ENCODE peak calls at places on chromosome 22, in eight cellular contexts. Q is BJ, U is sigmoid colon, I is cardiac muscle cell, R is fibroblast of pulmonary artery, T is IMR-90, S is PC-9, Y is Caco-2. M is an unnamed sample.

GRCh38 chr22:20517422-20517821 is 10.0 kb downstream of the MED15 start:
- DNase-seq in I (no peak), Y (no peak), T (no peak), S (no peak), Q (no peak), R (no peak), U (no peak), M (no peak)

GRCh38 chr22:49587421-49587820 is 240.3 kb downstream of the BRD1 start:
- DNase-seq in Y (no peak), U (peak), T (no peak), Q (no peak), S (no peak), I (no peak), R (no peak), M (no peak)

GRCh38 chr22:30309981-30310672 is 16.6 kb downstream of the TBC1D10A start:
- DNase-seq in S (no peak), U (peak), Y (no peak), T (peak), R (no peak), Q (no peak), I (peak), M (no peak)

GRCh38 chr22:30252411-30253204 is 6.0 kb upstream of the LIF start:
- DNase-seq in T (no peak), S (peak), Y (no peak), U (no peak), I (no peak), R (no peak), Q (no peak), M (no peak)

GRCh38 chr22:20787223-20787622 is 13.3 kb downstream of the SERPIND1 start:
- DNase-seq in Q (no peak), Y (no peak), I (no peak), R (no peak), T (no peak), S (no peak), U (no peak), M (no peak)

GRCh38 chr22:21449531-21450319 is 17.5 kb upstream of the TMEM191C start:
- DNase-seq in S (no peak), I (no peak), Q (no peak), U (peak), T (peak), R (no peak), Y (peak), M (no peak)

GRCh38 chr22:24102366-24103200 is 78.7 kb upstream of the SUSD2 start:
- DNase-seq in Y (no peak), R (no peak), S (no peak), Q (no peak), U (peak), I (no peak), T (no peak), M (no peak)

GRCh38 chr22:35587447-35587870 is 29.7 kb downstream of the MB start:
- DNase-seq in I (no peak), U (peak), Y (no peak), R (no peak), T (no peak), S (peak), Q (no peak), M (no peak)

GRCh38 chr22:19446603-19447387 is 716 bp downstream of the C22orf39 start:
- DNase-seq in Q (no peak), R (peak), S (no peak), U (no peak), Y (no peak), I (no peak), T (no peak), M (no peak)

GRCh38 chr22:47012589-47013365 is 250.3 kb downstream of the TBC1D22A start:
- DNase-seq in T (peak), I (peak), S (no peak), Q (peak), R (no peak), Y (peak), U (peak), M (peak)

GRCh38 chr22:46726066-46726985 is 11.7 kb downstream of the CERK start:
- DNase-seq in Y (no peak), T (no peak), U (no peak), Q (peak), R (no peak), S (no peak), I (no peak), M (no peak)

GRCh38 chr22:23376256-23376655 is 195.9 kb downstream of the BCR start:
- DNase-seq in T (no peak), S (peak), U (no peak), Y (peak), R (peak), I (peak), Q (no peak), M (no peak)

GRCh38 chr22:49950396-49950994 is 10.1 kb upstream of the PIM3 start:
- DNase-seq in Q (no peak), R (no peak), Y (no peak), I (no peak), T (no peak), U (no peak), S (no peak), M (no peak)

GRCh38 chr22:27719033-27719341 is 82.6 kb downstream of the MN1 start:
- DNase-seq in S (no peak), U (no peak), T (no peak), Q (no peak), Y (no peak), I (no peak), R (no peak), M (no peak)

GRCh38 chr22:39174498-39175120 is 22.1 kb upstream of the CBX7 start:
- DNase-seq in S (peak), U (peak), Y (peak), T (peak), Q (peak), I (peak), R (peak), M (peak)

GRCh38 chr22:19942886-19943664 is 1.5 kb upstream of the TXNRD2 start:
- DNase-seq in T (peak), Y (no peak), Q (peak), R (peak), U (peak), S (no peak), I (peak), M (peak)

GRCh38 chr22:39690901-39691620 is 120.5 kb downstream of the CACNA1I start:
- DNase-seq in U (no peak), Q (no peak), Y (no peak), T (no peak), S (no peak), R (peak), I (peak), M (no peak)

GRCh38 chr22:48622891-48623545 is 1204.7 kb downstream of the BRD1 start:
- DNase-seq in Q (no peak), T (no peak), I (no peak), U (no peak), S (no peak), Y (no peak), R (no peak), M (no peak)

GRCh38 chr22:47110817-47111443 is 348.5 kb downstream of the TBC1D22A start:
- DNase-seq in T (peak), U (no peak), Y (peak), I (peak), Q (no peak), R (peak), S (no peak), M (no peak)

GRCh38 chr22:49240472-49240871 is 587.2 kb downstream of the BRD1 start:
- DNase-seq in R (no peak), T (no peak), S (no peak), I (no peak), Q (no peak), U (no peak), Y (no peak), M (no peak)

GRCh38 chr22:47587361-47587760 is 824.9 kb downstream of the TBC1D22A start:
- DNase-seq in R (no peak), S (no peak), Y (no peak), U (peak), I (no peak), T (no peak), Q (no peak), M (no peak)

GRCh38 chr22:32994921-32995320 is 63.3 kb downstream of the SYN3 start:
- DNase-seq in I (no peak), Q (no peak), U (no peak), R (no peak), Y (no peak), T (no peak), S (no peak), M (no peak)

GRCh38 chr22:43378011-43378704 is 33.7 kb upstream of the MPPED1 start:
- DNase-seq in Q (no peak), S (no peak), I (peak), U (no peak), R (peak), T (peak), Y (no peak), M (no peak)

GRCh38 chr22:23180301-23180892 is at the start of gene BCR:
- DNase-seq in Y (peak), U (peak), R (peak), T (peak), Q (no peak), I (peak), S (peak), M (peak)

GRCh38 chr22:22989856-22990255 is 80.5 kb upstream of the GNAZ start:
- DNase-seq in Q (no peak), I (no peak), T (no peak), S (no peak), R (no peak), Y (no peak), U (no peak), M (no peak)

GRCh38 chr22:43417555-43417954 is 5.7 kb downstream of the MPPED1 start:
- DNase-seq in Q (no peak), I (no peak), Y (no peak), R (no peak), U (no peak), T (no peak), S (no peak), M (no peak)

GRCh38 chr22:23381661-23382427 is 198.2 kb downstream of the IGLL1 start:
- DNase-seq in T (no peak), Y (no peak), R (no peak), Q (no peak), I (no peak), U (no peak), S (no peak), M (no peak)

GRCh38 chr22:20524004-20524481 is 16.6 kb downstream of the MED15 start:
- DNase-seq in Y (no peak), R (peak), S (no peak), I (no peak), Q (no peak), T (peak), U (no peak), M (no peak)

GRCh38 chr22:24445481-24446290 is 18.3 kb downstream of the ADORA2A start:
- DNase-seq in U (no peak), Y (no peak), T (no peak), Q (no peak), I (no peak), R (no peak), S (no peak), M (no peak)

GRCh38 chr22:19152942-19153883 is 3.1 kb upstream of the GSC2 start:
- DNase-seq in T (no peak), U (no peak), Q (no peak), Y (no peak), R (no peak), I (no peak), S (no peak), M (no peak)

GRCh38 chr22:19641254-19641982 is 72.9 kb upstream of the SEPTIN5 start:
- DNase-seq in T (no peak), Y (peak), R (peak), S (peak), Q (no peak), I (peak), U (no peak), M (no peak)

GRCh38 chr22:39913886-39914285 is 13.0 kb downstream of the GRAP2 start:
- DNase-seq in S (no peak), U (no peak), Y (no peak), Q (no peak), R (no peak), I (no peak), T (no peak), M (no peak)

GRCh38 chr22:20972014-20972797 is 5.2 kb downstream of the AIFM3 start:
- DNase-seq in R (no peak), S (peak), T (no peak), Q (no peak), U (no peak), I (no peak), Y (no peak), M (no peak)

GRCh38 chr22:40249286-40249685 is 71.6 kb downstream of the TNRC6B start:
- DNase-seq in Q (no peak), U (no peak), T (no peak), Y (no peak), R (no peak), I (no peak), S (no peak), M (no peak)

GRCh38 chr22:27331526-27332281 is 469.9 kb downstream of the MN1 start:
- DNase-seq in Y (peak), T (peak), I (peak), U (peak), Q (no peak), S (peak), R (peak), M (peak)

GRCh38 chr22:26050079-26050478 is 119.2 kb upstream of the SEZ6L start:
- DNase-seq in Y (no peak), T (no peak), Q (no peak), I (no peak), U (no peak), R (no peak), S (no peak), M (no peak)
- H3K4me3 ChIP-seq in Y (no peak), T (no peak), Q (no peak), I (no peak), U (no peak), R (no peak), S (no peak), M (no peak)

DNA sequence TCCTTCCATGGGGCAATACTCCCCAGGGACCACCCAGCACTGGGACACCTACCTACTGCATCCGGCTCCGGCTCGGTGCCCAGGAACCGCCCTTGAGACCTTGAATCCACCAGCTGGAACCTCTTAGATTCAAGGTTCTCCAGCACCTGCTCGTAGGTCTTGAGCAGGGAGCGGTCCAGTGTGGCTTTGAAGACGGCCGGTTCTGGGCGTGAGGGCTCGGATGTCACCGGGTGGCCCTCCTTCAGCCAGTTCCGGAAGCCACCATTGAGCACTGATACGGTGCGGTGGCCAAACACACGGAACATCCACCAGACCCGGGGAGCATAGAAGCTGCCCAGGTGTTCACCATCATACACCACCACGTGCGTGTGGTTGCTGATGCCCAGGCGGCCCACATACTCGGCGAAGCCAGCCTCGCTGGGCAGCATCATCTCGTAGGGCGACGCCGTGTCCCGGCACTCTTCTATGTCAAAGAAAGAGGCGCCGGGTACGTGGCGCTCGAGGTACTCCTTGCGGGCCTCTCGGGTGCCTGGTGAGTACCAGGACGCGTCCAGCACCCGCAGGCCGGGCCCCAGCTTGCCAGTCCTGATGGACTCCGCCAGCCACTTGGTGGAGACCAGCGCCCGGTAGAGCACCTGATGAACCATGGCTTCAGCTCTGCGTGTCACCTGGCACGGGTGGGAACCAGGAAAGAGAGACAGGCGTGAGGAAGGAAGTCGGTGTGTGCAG is 997 bp downstream of the TST start:
- DNase-seq in T (no peak), I (no peak), R (no peak), U (no peak), S (no peak), Q (no peak), Y (no peak), M (no peak)
- H3K4me3 ChIP-seq in T (peak), I (peak), R (peak), U (peak), S (peak), Q (peak), Y (peak), M (peak)

GRCh38 chr22:45577746-45578523 is 75.3 kb downstream of the FBLN1 start:
- DNase-seq in U (peak), S (peak), I (peak), Y (peak), T (peak), R (peak), Q (no peak), M (no peak)

GRCh38 chr22:45575173-45575572 is 72.5 kb downstream of the FBLN1 start:
- DNase-seq in Q (no peak), I (no peak), S (no peak), R (no peak), Y (no peak), T (no peak), U (no peak), M (no peak)

GRCh38 chr22:45575607-45576272 is 73.1 kb downstream of the FBLN1 start:
- DNase-seq in I (no peak), R (no peak), T (no peak), Q (no peak), S (no peak), U (no peak), Y (no peak), M (no peak)

GRCh38 chr22:45576730-45577464 is 74.2 kb downstream of the FBLN1 start:
- DNase-seq in I (no peak), S (no peak), Y (no peak), Q (no peak), U (no peak), T (no peak), R (no peak), M (no peak)

GRCh38 chr22:45576273-45576625 is 73.6 kb downstream of the FBLN1 start:
- DNase-seq in Y (no peak), U (no peak), T (no peak), S (no peak), Q (no peak), R (no peak), I (no peak), M (no peak)
- H3K4me3 ChIP-seq in Y (no peak), U (no peak), T (no peak), S (no peak), Q (no peak), R (no peak), I (no peak), M (no peak)

DNA sequence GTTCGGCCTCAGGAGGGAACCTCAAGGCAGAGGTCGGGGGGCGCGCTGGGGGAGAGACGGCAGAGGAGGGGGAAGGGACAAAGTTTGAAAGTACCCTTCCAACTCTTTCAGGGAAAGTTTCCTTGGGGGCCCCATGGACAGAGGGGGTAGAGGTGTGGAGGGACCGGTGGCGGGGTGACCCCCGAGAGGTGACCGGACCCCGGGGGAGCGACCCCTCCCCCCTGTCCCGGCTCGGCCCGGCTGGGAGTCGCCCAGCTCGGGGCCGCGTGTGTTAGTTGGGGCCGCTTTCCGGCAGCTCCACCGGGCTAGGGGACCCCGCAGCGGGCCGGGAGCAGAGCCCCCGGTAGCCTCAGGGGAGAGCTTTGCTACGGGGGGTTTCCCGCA is 3.2 kb upstream of the GCAT start:
- DNase-seq in Q (no peak), I (no peak), U (no peak), T (no peak), R (no peak), S (no peak), Y (no peak), M (no peak)
- H3K4me3 ChIP-seq in Q (peak), I (peak), U (peak), T (peak), R (peak), S (peak), Y (peak), M (peak)

GRCh38 chr22:41526802-41527799 is 17.2 kb downstream of the POLR3H start:
- DNase-seq in I (peak), Y (peak), T (peak), U (peak), S (peak), R (peak), Q (no peak), M (no peak)
- H3K4me3 ChIP-seq in I (no peak), Y (no peak), T (no peak), U (no peak), S (no peak), R (no peak), Q (no peak), M (no peak)

DNA sequence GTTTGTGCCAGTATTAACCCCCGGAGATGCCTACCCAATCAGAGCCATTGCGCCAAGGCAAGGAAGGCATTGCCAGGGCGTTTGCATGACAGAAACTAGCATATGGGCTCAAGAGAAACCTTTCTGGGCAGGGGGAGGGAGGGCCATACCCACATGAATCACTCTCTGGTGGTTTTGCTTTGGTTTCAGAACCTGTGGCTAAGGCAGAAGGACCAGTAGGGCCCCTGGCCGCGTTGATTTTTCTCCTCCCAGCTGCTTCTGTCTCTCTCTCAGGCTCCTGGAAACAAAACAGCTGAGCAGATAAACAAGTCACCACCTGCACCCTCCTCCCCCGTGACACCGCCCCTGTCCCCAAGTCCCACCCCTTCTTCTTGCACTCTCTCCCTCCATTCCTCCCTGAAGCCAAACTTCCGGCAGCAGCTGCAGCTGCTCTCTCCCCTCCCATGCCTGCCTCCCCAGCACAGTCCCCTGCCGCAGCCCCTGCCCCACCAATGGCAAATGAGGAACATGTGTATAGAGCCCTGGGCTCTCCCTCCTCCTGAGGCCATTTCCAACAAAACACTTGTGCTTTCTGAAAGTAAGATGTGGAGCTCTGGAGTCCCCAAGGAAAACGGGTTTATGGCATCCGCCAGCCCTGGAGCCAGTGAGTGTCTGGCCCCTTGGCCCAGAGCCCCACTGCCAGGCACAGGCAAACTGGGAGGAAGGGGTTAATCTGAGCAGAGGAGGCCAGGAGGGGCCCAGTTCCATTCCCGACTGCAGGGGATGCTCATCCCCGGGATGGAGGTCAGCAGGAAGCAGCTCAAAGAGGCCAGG is 39.0 kb upstream of the ADA2 start:
- DNase-seq in U (peak), I (peak), Q (no peak), T (no peak), R (peak), S (peak), Y (peak), M (peak)
- H3K4me3 ChIP-seq in U (peak), I (no peak), Q (no peak), T (no peak), R (no peak), S (no peak), Y (no peak), M (no peak)

DNA sequence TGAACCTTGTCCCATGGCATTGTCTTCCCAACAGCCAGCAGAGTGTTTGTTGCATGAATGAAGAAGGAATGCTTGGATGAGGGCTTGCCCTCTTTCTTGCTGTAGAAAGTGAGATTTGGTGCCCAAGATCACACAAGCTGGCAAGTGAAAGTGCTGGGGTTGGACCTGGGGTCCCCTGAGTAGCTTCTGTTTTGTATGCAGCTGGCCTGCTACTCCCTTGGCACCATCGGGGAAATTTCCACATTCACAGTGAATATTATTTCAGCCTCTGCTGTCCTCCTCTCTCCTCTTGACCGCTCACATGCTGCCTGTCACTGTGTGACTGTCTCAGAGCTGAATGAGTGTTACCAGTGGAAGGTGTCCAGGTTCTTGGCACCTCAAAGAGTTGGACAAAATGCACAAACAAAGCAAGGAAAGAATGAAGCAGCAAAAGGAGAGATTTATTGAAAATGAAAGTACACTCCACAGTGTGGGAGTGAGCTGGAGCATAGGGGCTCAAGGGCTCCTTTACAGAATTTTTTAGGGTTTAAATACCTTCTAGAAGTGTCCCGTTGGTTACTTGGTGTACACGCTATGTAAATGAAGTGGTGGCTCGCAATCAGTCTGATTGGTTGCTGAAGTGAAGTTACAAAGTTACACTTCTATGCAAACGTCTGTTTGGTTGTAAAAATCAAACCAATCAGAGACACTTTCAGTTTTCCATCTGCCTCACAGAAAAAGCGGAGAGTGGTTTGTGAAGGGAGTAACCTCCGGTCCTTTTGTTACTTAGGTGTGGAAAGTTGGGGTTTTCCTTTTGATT is 87.4 kb downstream of the DEPDC5 start:
- DNase-seq in S (no peak), R (no peak), Y (no peak), T (no peak), I (no peak), U (no peak), Q (no peak), M (no peak)
- H3K4me3 ChIP-seq in S (no peak), R (no peak), Y (no peak), T (no peak), I (no peak), U (peak), Q (no peak), M (no peak)